ENCODE peak calls at places on chromosomes 5 and 9, in five cellular contexts. O is neuronal stem cell, S is IMR-90, N is H1, J is mesenchymal stem cell. P is an unnamed sample.

GRCh38 chr9:92176068-92176799 is 61.0 kb upstream of the SPTLC1 start:
- DNase-seq in O (no peak), S (no peak), N (no peak), J (no peak), P (no peak)

GRCh38 chr5:35826561-35826960 is 30.1 kb upstream of the IL7R start:
- DNase-seq in O (no peak), S (no peak), N (no peak), J (no peak), P (no peak)

GRCh38 chr9:17609312-17610005 is 30.6 kb downstream of the SH3GL2 start:
- DNase-seq in O (no peak), S (no peak), N (no peak), J (no peak), P (no peak)

GRCh38 chr5:88724201-88724600 is 158.8 kb downstream of the MEF2C start:
- DNase-seq in O (no peak), S (peak), N (no peak), J (peak), P (no peak)

GRCh38 chr9:137757139-137757538 is 120.4 kb upstream of the CACNA1B start:
- DNase-seq in O (no peak), S (no peak), N (no peak), J (no peak), P (no peak)

GRCh38 chr9:125409217-125409636 is 147.6 kb downstream of the GAPVD1 start:
- DNase-seq in O (no peak), S (no peak), N (peak), J (no peak), P (peak)

GRCh38 chr9:102587231-102587630 is 407.9 kb upstream of the CYLC2 start:
- DNase-seq in O (no peak), S (no peak), N (no peak), J (no peak), P (no peak)

GRCh38 chr5:179699640-179700298 is 1.0 kb downstream of the CANX start:
- DNase-seq in O (no peak), S (peak), N (no peak), J (peak), P (no peak)

GRCh38 chr5:15285901-15286583 is 213.9 kb upstream of the FBXL7 start:
- DNase-seq in O (no peak), S (peak), N (no peak), J (peak), P (no peak)

GRCh38 chr5:154714271-154714986 is 40.7 kb upstream of the LARP1 start:
- DNase-seq in O (no peak), S (peak), N (no peak), J (peak), P (no peak)

GRCh38 chr9:70389642-70390266 is 24.7 kb downstream of the KLF9 start:
- DNase-seq in O (no peak), S (peak), N (no peak), J (peak), P (no peak)

GRCh38 chr9:109699019-109699418 is 81.0 kb upstream of the PALM2AKAP2 start:
- DNase-seq in O (no peak), S (no peak), N (no peak), J (no peak), P (no peak)

GRCh38 chr5:68285857-68286611 is 70.5 kb downstream of the PIK3R1 start:
- DNase-seq in O (peak), S (peak), N (no peak), J (peak), P (no peak)

GRCh38 chr9:4174781-4175180 is 125.1 kb downstream of the GLIS3 start:
- DNase-seq in O (no peak), S (no peak), N (no peak), J (no peak), P (no peak)

GRCh38 chr5:56501949-56502557 is 268.9 kb upstream of the ANKRD55 start:
- DNase-seq in O (no peak), S (peak), N (no peak), J (peak), P (no peak)

GRCh38 chr5:124746916-124747769 is 704 bp upstream of the ZNF608 start:
- DNase-seq in O (peak), S (peak), N (peak), J (peak), P (peak)

GRCh38 chr9:120583958-120584369 is 4.0 kb upstream of the CDK5RAP2 start:
- DNase-seq in O (no peak), S (peak), N (no peak), J (peak), P (peak)

GRCh38 chr5:154610321-154611154 is 132.5 kb upstream of the HAND1 start:
- DNase-seq in O (peak), S (peak), N (peak), J (peak), P (peak)

GRCh38 chr5:151717390-151717789 is 30.7 kb upstream of the SPARC start:
- DNase-seq in O (no peak), S (no peak), N (no peak), J (no peak), P (no peak)

GRCh38 chr5:39584921-39585320 is 160.1 kb upstream of the DAB2 start:
- DNase-seq in O (no peak), S (peak), N (no peak), J (no peak), P (no peak)

GRCh38 chr9:133114451-133114885 is 6.6 kb downstream of the RALGDS start:
- DNase-seq in O (no peak), S (peak), N (no peak), J (peak), P (no peak)

GRCh38 chr5:142806769-142807377 is 36.7 kb downstream of the ARHGAP26 start:
- DNase-seq in O (no peak), S (no peak), N (no peak), J (no peak), P (no peak)

DNA sequence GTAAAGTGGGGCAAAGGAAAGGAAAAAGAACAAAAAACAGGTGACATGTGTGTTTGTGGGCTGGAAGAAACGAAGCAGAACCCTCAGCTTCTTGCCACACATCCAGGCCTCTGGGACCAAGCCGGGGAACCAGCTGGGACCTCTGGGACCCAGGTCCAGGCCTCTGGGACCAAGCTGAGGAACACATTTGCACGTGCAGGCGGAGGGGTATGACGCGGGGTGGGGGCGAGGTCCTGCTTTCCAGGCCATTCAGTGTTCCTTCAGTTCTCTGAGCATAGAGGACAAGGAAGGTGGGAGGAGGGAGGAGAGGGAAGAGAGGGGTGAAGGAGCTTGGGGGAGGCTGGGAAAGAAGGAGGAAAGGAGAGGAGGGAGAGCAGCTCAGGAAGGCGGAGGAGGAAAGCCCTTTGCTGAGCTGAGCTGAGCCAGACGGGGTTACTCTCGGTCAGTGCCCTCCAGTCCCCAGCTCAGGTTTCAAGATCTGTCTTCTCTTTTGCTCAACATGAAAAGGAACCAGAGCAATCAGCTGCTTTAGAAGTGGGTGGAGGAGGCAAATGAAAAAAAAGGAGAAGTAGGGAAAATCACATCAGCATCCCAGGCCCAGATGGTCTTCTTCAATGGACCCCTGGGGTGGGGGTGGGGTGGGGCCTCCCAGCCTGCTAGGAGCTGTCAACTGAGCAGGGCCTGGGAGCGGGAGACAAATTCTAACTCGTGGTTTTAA is 59.1 kb downstream of the ABCA1 start:
- DNase-seq in O (peak), S (peak), N (peak), J (peak), P (peak)
- H3K14ac ChIP-seq in O (no peak), S (peak), N (no peak), J (no peak), P (no peak)

GRCh38 chr5:138698713-138699112 is 54.5 kb upstream of the CTNNA1 start:
- DNase-seq in O (no peak), S (no peak), N (no peak), J (no peak), P (no peak)

GRCh38 chr5:138695781-138696180 is 57.4 kb upstream of the CTNNA1 start:
- DNase-seq in O (no peak), S (no peak), N (no peak), J (no peak), P (no peak)

GRCh38 chr5:138696501-138696900 is 56.7 kb upstream of the CTNNA1 start:
- DNase-seq in O (no peak), S (peak), N (no peak), J (peak), P (no peak)

GRCh38 chr5:138699482-138699881 is 53.7 kb upstream of the CTNNA1 start:
- DNase-seq in O (no peak), S (no peak), N (no peak), J (no peak), P (no peak)

GRCh38 chr5:138697720-138698360 is 55.4 kb upstream of the CTNNA1 start:
- DNase-seq in O (no peak), S (no peak), N (no peak), J (no peak), P (no peak)
- H3K9ac ChIP-seq in O (no peak), S (no peak), N (no peak), J (no peak), P (no peak)

GRCh38 chr9:37663926-37664325 is 13.2 kb downstream of the FRMPD1 start:
- DNase-seq in O (no peak), S (no peak), N (no peak), J (no peak), P (no peak)

GRCh38 chr9:37667706-37668672 is 17.2 kb downstream of the FRMPD1 start:
- DNase-seq in O (no peak), S (no peak), N (peak), J (peak), P (peak)

DNA sequence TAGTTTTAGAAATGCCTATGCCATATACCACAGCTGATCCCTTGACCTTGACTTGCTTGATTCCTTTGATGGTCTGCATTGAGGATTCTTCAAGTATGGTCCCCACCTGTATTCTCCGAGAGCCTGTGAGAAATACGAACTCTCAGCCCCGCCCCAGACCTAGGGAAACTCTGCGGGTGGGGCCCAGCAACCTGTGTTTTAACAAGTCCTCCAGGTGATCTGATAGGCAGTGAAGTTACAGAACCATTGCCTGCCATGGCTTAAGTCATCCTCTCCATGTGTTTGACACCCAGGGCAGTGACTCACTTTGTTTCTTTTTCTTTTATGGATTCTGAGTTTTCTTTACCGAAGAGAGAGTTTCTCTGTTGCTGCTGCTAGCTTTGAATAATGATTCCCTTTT is 18.5 kb downstream of the FRMPD1 start:
- DNase-seq in O (no peak), S (no peak), N (no peak), J (no peak), P (peak)
- H3K14ac ChIP-seq in O (no peak), S (no peak), N (no peak), J (no peak), P (no peak)

GRCh38 chr5:73729329-73729728 is 103.3 kb downstream of the ARHGEF28 start:
- DNase-seq in O (no peak), S (peak), N (no peak), J (no peak), P (no peak)
- H3K9ac ChIP-seq in O (no peak), S (no peak), N (no peak), J (no peak), P (no peak)

P was measured in H9.